ENCODE peak calls at places on chromosomes 7 and 10, in nine cellular contexts. K, I, B, G, S, J, L, F and A are unnamed samples. For H3K4me1, the result is how much of the 10 kb centered on the place peaks cover.

GRCh38 chr10:116849271-116850057 is at the start of gene ENO4:
- DNase-seq in L (peak), I (no peak), S (no peak), F (peak), B (peak), G (peak), K (peak), J (peak), A (no peak)

GRCh38 chr7:151142686-151143040 is 24.8 kb downstream of the GBX1 start:
- DNase-seq in K (peak), S (no peak), L (no peak), B (peak), F (peak), G (peak), J (no peak), I (no peak), A (no peak)

GRCh38 chr7:1638113-1638726 is 31.9 kb upstream of the ELFN1 start:
- DNase-seq in B (no peak), S (no peak), I (no peak), G (no peak), J (no peak), L (no peak), K (no peak), F (no peak), A (peak)

GRCh38 chr7:52838981-52839411 is 196.4 kb upstream of the POM121L12 start:
- DNase-seq in J (peak), L (no peak), B (no peak), S (no peak), G (no peak), I (no peak), K (no peak), F (no peak), A (no peak)

GRCh38 chr7:47428780-47429472 is 153.0 kb downstream of the TNS3 start:
- DNase-seq in F (no peak), S (no peak), K (no peak), J (no peak), L (no peak), G (no peak), I (no peak), B (no peak), A (no peak)

GRCh38 chr7:50068850-50069551 is 24.0 kb downstream of the ZPBP start:
- DNase-seq in S (no peak), J (peak), L (peak), B (peak), G (no peak), F (no peak), I (no peak), K (peak), A (no peak)

GRCh38 chr10:110910138-110910537 is 8.8 kb downstream of the BBIP1 start:
- DNase-seq in G (no peak), S (no peak), J (no peak), K (no peak), F (no peak), B (no peak), I (no peak), L (no peak), A (no peak)

GRCh38 chr10:102135956-102136526 is 3.2 kb downstream of the PPRC1 start:
- DNase-seq in G (no peak), S (no peak), F (peak), B (no peak), I (no peak), K (no peak), L (no peak), J (no peak), A (no peak)

GRCh38 chr7:28573751-28574295 is 161.5 kb downstream of the CREB5 start:
- DNase-seq in S (no peak), L (no peak), K (no peak), G (no peak), B (no peak), I (no peak), F (no peak), J (no peak), A (no peak)

GRCh38 chr10:93547522-93547921 is 18.9 kb upstream of the FFAR4 start:
- DNase-seq in S (no peak), G (no peak), F (no peak), B (no peak), K (no peak), J (no peak), I (no peak), L (no peak), A (no peak)

GRCh38 chr7:24152907-24153513 is 131.0 kb upstream of the NPY start:
- DNase-seq in B (no peak), L (no peak), J (no peak), K (no peak), G (no peak), F (no peak), S (peak), I (no peak), A (no peak)

GRCh38 chr10:44383749-44384600 is 922 bp downstream of the CXCL12 start:
- DNase-seq in G (peak), J (peak), I (no peak), F (peak), K (peak), B (peak), S (no peak), L (peak), A (no peak)

GRCh38 chr7:73822319-73823173 is 8.2 kb upstream of the CLDN4 start:
- DNase-seq in G (peak), I (no peak), B (no peak), S (no peak), K (peak), L (peak), J (no peak), F (peak), A (peak)

GRCh38 chr10:132937861-132938260 is 4.5 kb downstream of the CFAP46 start:
- DNase-seq in F (peak), G (peak), I (no peak), L (no peak), J (no peak), K (no peak), S (no peak), B (no peak), A (no peak)

GRCh38 chr10:98610855-98611254 is 164.1 kb upstream of the HPS1 start:
- DNase-seq in K (peak), G (no peak), I (no peak), S (no peak), L (no peak), F (no peak), B (no peak), J (no peak), A (no peak)

GRCh38 chr10:35896011-35896410 is 253.9 kb upstream of the FZD8 start:
- DNase-seq in L (no peak), F (no peak), J (no peak), B (no peak), I (no peak), S (no peak), G (no peak), K (no peak), A (no peak)

GRCh38 chr10:13078912-13079775 is 20.8 kb upstream of the OPTN start:
- DNase-seq in F (no peak), L (no peak), G (no peak), I (no peak), B (no peak), J (no peak), K (no peak), S (no peak), A (no peak)

GRCh38 chr7:107152011-107152410 is 16.8 kb upstream of the HBP1 start:
- DNase-seq in L (peak), B (no peak), J (no peak), K (no peak), F (no peak), S (no peak), I (no peak), G (no peak), A (no peak)

GRCh38 chr7:91019686-91020385 is 244.4 kb upstream of the FZD1 start:
- DNase-seq in F (no peak), S (no peak), G (no peak), B (no peak), I (no peak), J (no peak), K (no peak), L (no peak), A (no peak)

GRCh38 chr7:112990619-112991018 is 96.0 kb downstream of the GPR85 start:
- DNase-seq in B (no peak), J (no peak), L (no peak), G (no peak), F (no peak), S (no peak), I (no peak), K (no peak), A (no peak)

GRCh38 chr7:30472771-30473392 is 5.7 kb downstream of the NOD1 start:
- DNase-seq in K (no peak), G (no peak), F (no peak), L (no peak), J (no peak), B (no peak), S (peak), I (no peak), A (no peak)

GRCh38 chr10:117239031-117239430 is 1.9 kb upstream of the SLC18A2 start:
- DNase-seq in G (peak), K (no peak), L (no peak), J (no peak), B (no peak), I (no peak), S (no peak), F (no peak), A (no peak)

GRCh38 chr10:124939290-124939689 is 2.6 kb upstream of the ZRANB1 start:
- DNase-seq in F (no peak), L (no peak), B (no peak), J (no peak), S (no peak), I (no peak), K (no peak), G (no peak), A (no peak)

GRCh38 chr10:17872191-17873091 is 63.3 kb downstream of the MRC1 start:
- DNase-seq in K (no peak), G (no peak), I (no peak), F (no peak), L (peak), S (no peak), J (no peak), B (peak), A (no peak)

GRCh38 chr10:51718804-51719291 is 19.5 kb upstream of the CSTF2T start:
- DNase-seq in B (no peak), J (no peak), L (peak), G (no peak), S (no peak), K (no peak), I (no peak), F (no peak), A (no peak)

GRCh38 chr10:47042199-47042473 is 130.9 kb downstream of the PTPN20 start:
- DNase-seq in I (no peak), J (no peak), F (peak), G (peak), B (no peak), L (no peak), S (no peak), K (no peak), A (no peak)

GRCh38 chr10:86536294-86536861 is 14.8 kb upstream of the WAPL start:
- DNase-seq in B (no peak), L (no peak), K (no peak), S (no peak), G (no peak), I (no peak), F (peak), J (no peak), A (peak)

GRCh38 chr7:130894146-130895005 is 160.4 kb upstream of the KLF14 start:
- DNase-seq in B (peak), J (peak), G (peak), I (no peak), K (peak), S (no peak), F (no peak), L (peak), A (peak)

GRCh38 chr10:30438016-30438850 is 4.2 kb downstream of the MAP3K8 start:
- DNase-seq in F (no peak), L (no peak), G (no peak), I (no peak), S (no peak), J (no peak), B (no peak), K (no peak), A (no peak)

GRCh38 chr10:89262331-89263020 is 10.9 kb upstream of the LIPA start:
- DNase-seq in K (no peak), I (no peak), G (no peak), L (peak), S (no peak), B (no peak), J (no peak), F (no peak), A (no peak)

GRCh38 chr10:843703-844102 is 87.8 kb downstream of the LARP4B start:
- DNase-seq in F (no peak), I (no peak), G (no peak), S (no peak), K (no peak), J (no peak), L (no peak), B (no peak), A (no peak)

DNA sequence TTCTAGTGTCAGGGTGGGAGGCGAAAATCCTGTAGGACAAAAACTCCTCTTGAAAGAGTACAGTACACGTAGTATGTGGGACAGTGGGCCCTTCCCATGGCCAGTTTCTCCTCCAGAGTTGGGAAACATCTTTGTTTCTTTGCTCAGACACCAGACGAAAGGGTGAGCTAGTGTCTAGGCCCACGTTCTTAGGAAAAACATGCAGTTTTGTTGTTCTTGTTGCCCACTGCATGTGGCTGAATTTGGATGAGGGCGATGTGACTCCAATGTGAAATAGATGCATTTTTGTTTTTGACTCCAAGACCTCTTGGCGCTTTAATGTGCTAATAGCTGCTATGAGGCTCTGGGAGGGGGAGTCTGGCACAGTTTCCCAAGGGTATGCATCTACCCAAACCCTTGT is 100.8 kb downstream of the ATXN7L1 start:
- DNase-seq in I (no peak), F (no peak), K (no peak), B (no peak), S (no peak), L (no peak), J (no peak), G (no peak), A (no peak)
- H3K27ac ChIP-seq in I (no peak), F (no peak), K (no peak), B (no peak), S (peak), L (peak), J (no peak), G (no peak), A (no peak)

DNA sequence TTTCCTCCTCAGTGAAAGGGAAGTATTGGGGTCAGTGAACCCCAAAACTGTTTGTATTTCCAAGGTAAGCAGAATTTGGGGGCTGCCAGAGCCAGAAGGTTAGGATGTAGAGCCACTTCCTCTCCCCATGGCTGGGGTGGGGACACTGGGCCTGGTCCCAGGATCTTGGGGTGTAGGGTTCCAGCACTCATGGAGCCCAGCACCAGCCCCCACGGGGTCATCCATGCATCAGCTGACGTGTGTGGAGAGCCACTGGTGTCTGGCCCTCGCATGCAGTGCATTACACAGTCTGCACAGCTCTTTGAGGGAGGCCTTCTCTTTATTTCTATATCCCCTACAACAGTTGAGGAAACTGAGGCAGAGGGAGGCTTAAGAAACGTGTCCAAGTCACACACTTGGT is 91.4 kb downstream of the ZMIZ1 start:
- DNase-seq in S (no peak), B (no peak), G (no peak), L (no peak), J (no peak), F (no peak), I (no peak), K (no peak), A (no peak)
- H3K4me1 ChIP-seq in S (half or more), B (under half), G (under half), L (half or more), J (half or more), F (under half), I (half or more), K (half or more), A (half or more)

GRCh38 chr7:3912291-3912690 is 611.2 kb downstream of the SDK1 start:
- DNase-seq in J (no peak), S (no peak), F (no peak), K (no peak), B (no peak), G (no peak), L (no peak), I (no peak), A (no peak)

GRCh38 chr7:3910041-3910440 is 609.0 kb downstream of the SDK1 start:
- DNase-seq in K (no peak), F (no peak), I (no peak), B (no peak), L (no peak), J (no peak), G (no peak), S (no peak), A (no peak)

GRCh38 chr7:3914385-3914784 is 613.3 kb downstream of the SDK1 start:
- DNase-seq in F (no peak), J (no peak), L (no peak), K (peak), I (no peak), B (no peak), G (no peak), S (no peak), A (no peak)

GRCh38 chr7:3909128-3909527 is 608.1 kb downstream of the SDK1 start:
- DNase-seq in L (no peak), S (no peak), B (no peak), K (no peak), G (no peak), J (no peak), F (no peak), I (no peak), A (no peak)

DNA sequence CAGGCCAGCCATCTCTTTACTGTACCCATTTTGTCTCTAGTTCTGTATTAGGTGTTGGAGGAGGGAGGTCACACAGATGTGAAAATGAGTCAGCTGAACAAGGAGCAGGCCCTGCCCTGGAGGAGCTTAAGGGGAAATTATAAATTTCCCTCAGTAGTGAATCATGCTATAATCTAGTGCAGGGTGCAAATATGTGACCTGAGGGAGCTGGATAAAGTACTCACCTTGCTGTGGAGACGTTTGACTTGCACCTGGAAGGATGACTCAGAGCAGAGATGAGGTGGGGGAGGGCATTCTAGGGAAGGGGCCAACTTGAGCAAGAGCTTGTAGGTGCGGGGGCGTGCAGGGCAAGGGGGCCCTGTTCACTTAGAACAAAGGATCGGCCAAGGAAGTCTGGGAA is 610.6 kb downstream of the SDK1 start:
- DNase-seq in I (no peak), K (no peak), B (no peak), S (no peak), L (no peak), F (no peak), G (no peak), J (no peak), A (no peak)
- H3K4me3 ChIP-seq in I (no peak), K (no peak), B (no peak), S (no peak), L (no peak), F (no peak), G (no peak), J (no peak), A (no peak)

GRCh38 chr7:129843982-129844840 is 108.5 kb downstream of the UBE2H start:
- DNase-seq in J (no peak), F (no peak), L (peak), B (no peak), K (no peak), I (no peak), G (no peak), S (no peak), A (no peak)
- H3K27ac ChIP-seq in J (no peak), F (peak), L (peak), B (no peak), K (no peak), I (no peak), G (no peak), S (peak), A (peak)

GRCh38 chr7:81688622-81689411 is 81.0 kb downstream of the HGF start:
- DNase-seq in S (no peak), J (no peak), G (no peak), L (no peak), F (no peak), K (no peak), I (no peak), B (no peak), A (no peak)
- H3K4me1 ChIP-seq in S (under half), J (under half), G (under half), L (under half), F (under half), K (under half), I (under half), B (under half), A (under half)

DNA sequence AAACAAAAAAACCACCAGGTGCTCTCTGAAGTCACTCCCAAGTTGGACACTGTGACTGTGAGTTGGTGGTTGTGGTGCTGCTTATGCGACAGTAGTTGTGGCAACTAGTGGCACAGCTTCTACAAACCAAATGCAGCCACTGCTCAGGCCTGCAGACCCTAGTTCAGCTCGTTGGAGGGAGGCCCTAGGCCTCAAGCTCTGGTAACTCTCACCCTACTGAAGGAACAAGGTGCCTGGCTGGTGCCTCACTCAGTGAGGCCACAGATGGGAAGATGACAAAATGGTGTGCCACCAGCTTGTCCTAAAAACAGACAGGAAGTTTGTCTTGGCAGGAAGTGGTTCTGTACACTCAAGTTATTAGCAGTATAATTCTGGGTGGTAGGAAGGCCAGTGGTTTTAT is 45.3 kb upstream of the RAPGEF5 start:
- DNase-seq in B (no peak), L (no peak), S (no peak), K (no peak), J (no peak), G (no peak), I (no peak), F (no peak), A (no peak)
- H3K4me3 ChIP-seq in B (no peak), L (no peak), S (no peak), K (no peak), J (no peak), G (no peak), I (no peak), F (no peak), A (no peak)

GRCh38 chr7:117217636-117218035 is 105.2 kb downstream of the WNT2 start:
- DNase-seq in L (no peak), B (no peak), G (no peak), K (no peak), F (no peak), S (no peak), I (no peak), J (no peak), A (no peak)

GRCh38 chr7:117218700-117219099 is 104.2 kb downstream of the WNT2 start:
- DNase-seq in I (no peak), J (no peak), G (no peak), B (no peak), F (no peak), S (no peak), L (no peak), K (no peak), A (no peak)

GRCh38 chr7:117217121-117217520 is 105.7 kb downstream of the WNT2 start:
- DNase-seq in F (no peak), S (no peak), B (no peak), L (no peak), J (no peak), K (no peak), G (no peak), I (no peak), A (no peak)

GRCh38 chr7:117216010-117216409 is 106.8 kb downstream of the WNT2 start:
- DNase-seq in G (no peak), S (no peak), B (no peak), I (no peak), F (no peak), K (no peak), J (no peak), L (no peak), A (no peak)

GRCh38 chr7:117216436-117217069 is 106.3 kb downstream of the WNT2 start:
- DNase-seq in I (no peak), J (no peak), K (no peak), L (no peak), G (no peak), S (no peak), B (no peak), F (no peak), A (no peak)
- H3K27ac ChIP-seq in I (no peak), J (no peak), K (no peak), L (no peak), G (no peak), S (no peak), B (no peak), F (no peak), A (no peak)

GRCh38 chr10:50653758-50654157 is 30.0 kb upstream of the SGMS1 start:
- DNase-seq in I (no peak), B (no peak), G (no peak), J (no peak), K (no peak), F (no peak), L (no peak), S (peak), A (no peak)
- H3K4me1 ChIP-seq in I (under half), B (under half), G (under half), J (under half), K (under half), F (under half), L (under half), S (under half), A (under half)

GRCh38 chr7:101308245-101309085 is 13.1 kb downstream of the IFT22 start:
- DNase-seq in G (peak), K (peak), I (no peak), L (peak), F (no peak), S (no peak), B (peak), J (no peak), A (no peak)
- H3K4me3 ChIP-seq in G (no peak), K (peak), I (peak), L (peak), F (peak), S (peak), B (peak), J (peak), A (peak)